ENCODE peak calls at places on chromosomes 7 and 10, in seven cellular contexts. One of them, this sample, is unnamed.
A peak's percentile ranks its signal among the peaks of the same experiment; 100 is the strongest.

GRCh38 chr10:102596506-102596971 is 47.7 kb upstream of the TRIM8 start:
- DNase-seq in DMS53: peak; percentile 85
- DNase-seq in cardiac muscle cell: peak; percentile 77
- DNase-seq in glutamatergic neuron: peak; percentile 55
- DNase-seq in stimulated activated naive CD4-positive, alpha-beta T cell treated with Interleukin-2 at 50 U/mL for 16 hours: no peak
- DNase-seq in AG04450: no peak
- DNase-seq in T47D: peak; percentile 84
- DNase-seq in this sample: peak; percentile 62

GRCh38 chr10:36794981-36795380 is 330.4 kb upstream of the ANKRD30A start:
- DNase-seq in AG04450: no peak
- DNase-seq in T47D: no peak
- DNase-seq in DMS53: no peak
- DNase-seq in glutamatergic neuron: no peak
- DNase-seq in cardiac muscle cell: no peak
- DNase-seq in stimulated activated naive CD4-positive, alpha-beta T cell treated with Interleukin-2 at 50 U/mL for 16 hours: no peak
- DNase-seq in this sample: no peak

GRCh38 chr7:42869131-42870020 is 42.5 kb downstream of the C7orf25 start:
- DNase-seq in DMS53: peak; percentile 41
- DNase-seq in AG04450: no peak
- DNase-seq in cardiac muscle cell: no peak
- DNase-seq in glutamatergic neuron: no peak
- DNase-seq in T47D: peak; percentile 87
- DNase-seq in stimulated activated naive CD4-positive, alpha-beta T cell treated with Interleukin-2 at 50 U/mL for 16 hours: peak; percentile 51
- DNase-seq in this sample: no peak

GRCh38 chr7:39525926-39526325 is 40.3 kb upstream of the YAE1 start:
- DNase-seq in cardiac muscle cell: no peak
- DNase-seq in stimulated activated naive CD4-positive, alpha-beta T cell treated with Interleukin-2 at 50 U/mL for 16 hours: no peak
- DNase-seq in T47D: no peak
- DNase-seq in glutamatergic neuron: no peak
- DNase-seq in AG04450: no peak
- DNase-seq in DMS53: no peak
- DNase-seq in this sample: no peak

GRCh38 chr10:30111340-30111980 is 52.1 kb upstream of the JCAD start:
- DNase-seq in DMS53: no peak
- DNase-seq in T47D: no peak
- DNase-seq in stimulated activated naive CD4-positive, alpha-beta T cell treated with Interleukin-2 at 50 U/mL for 16 hours: no peak
- DNase-seq in glutamatergic neuron: no peak
- DNase-seq in AG04450: peak; percentile 58
- DNase-seq in cardiac muscle cell: no peak
- DNase-seq in this sample: no peak

GRCh38 chr7:41491752-41492405 is 211.0 kb downstream of the INHBA start:
- DNase-seq in AG04450: no peak
- DNase-seq in DMS53: no peak
- DNase-seq in cardiac muscle cell: peak; percentile 76
- DNase-seq in glutamatergic neuron: no peak
- DNase-seq in T47D: no peak
- DNase-seq in stimulated activated naive CD4-positive, alpha-beta T cell treated with Interleukin-2 at 50 U/mL for 16 hours: no peak
- DNase-seq in this sample: no peak

GRCh38 chr7:157549612-157550299 is 213.0 kb downstream of the DNAJB6 start:
- DNase-seq in cardiac muscle cell: no peak
- DNase-seq in DMS53: no peak
- DNase-seq in stimulated activated naive CD4-positive, alpha-beta T cell treated with Interleukin-2 at 50 U/mL for 16 hours: no peak
- DNase-seq in AG04450: no peak
- DNase-seq in T47D: no peak
- DNase-seq in glutamatergic neuron: no peak
- DNase-seq in this sample: no peak

GRCh38 chr10:69873141-69873540 is 71.4 kb downstream of the COL13A1 start:
- DNase-seq in AG04450: no peak
- DNase-seq in glutamatergic neuron: no peak
- DNase-seq in DMS53: no peak
- DNase-seq in cardiac muscle cell: no peak
- DNase-seq in T47D: no peak
- DNase-seq in stimulated activated naive CD4-positive, alpha-beta T cell treated with Interleukin-2 at 50 U/mL for 16 hours: no peak
- DNase-seq in this sample: no peak

GRCh38 chr7:1939434-1940401 is 269.6 kb downstream of the ELFN1 start:
- DNase-seq in cardiac muscle cell: no peak
- DNase-seq in glutamatergic neuron: no peak
- DNase-seq in T47D: no peak
- DNase-seq in stimulated activated naive CD4-positive, alpha-beta T cell treated with Interleukin-2 at 50 U/mL for 16 hours: no peak
- DNase-seq in AG04450: no peak
- DNase-seq in DMS53: no peak
- DNase-seq in this sample: no peak

GRCh38 chr10:124592736-124593430 is 131.3 kb downstream of the LHPP start:
- DNase-seq in DMS53: no peak
- DNase-seq in T47D: no peak
- DNase-seq in glutamatergic neuron: peak; percentile 9
- DNase-seq in stimulated activated naive CD4-positive, alpha-beta T cell treated with Interleukin-2 at 50 U/mL for 16 hours: no peak
- DNase-seq in AG04450: no peak
- DNase-seq in cardiac muscle cell: no peak
- DNase-seq in this sample: no peak

GRCh38 chr7:130210181-130210935 is 2.7 kb downstream of the SSMEM1 start:
- DNase-seq in DMS53: no peak
- DNase-seq in stimulated activated naive CD4-positive, alpha-beta T cell treated with Interleukin-2 at 50 U/mL for 16 hours: no peak
- DNase-seq in AG04450: no peak
- DNase-seq in T47D: no peak
- DNase-seq in glutamatergic neuron: no peak
- DNase-seq in cardiac muscle cell: no peak
- DNase-seq in this sample: no peak

GRCh38 chr10:91799580-91799975 is 1.4 kb downstream of the TNKS2 start:
- DNase-seq in AG04450: no peak
- DNase-seq in T47D: peak; percentile 28
- DNase-seq in DMS53: peak; percentile 27
- DNase-seq in glutamatergic neuron: no peak
- DNase-seq in stimulated activated naive CD4-positive, alpha-beta T cell treated with Interleukin-2 at 50 U/mL for 16 hours: no peak
- DNase-seq in cardiac muscle cell: no peak
- DNase-seq in this sample: no peak

GRCh38 chr10:11863353-11864105 is 40.4 kb downstream of the PROSER2 start:
- DNase-seq in T47D: no peak
- DNase-seq in glutamatergic neuron: no peak
- DNase-seq in DMS53: peak; percentile 51
- DNase-seq in stimulated activated naive CD4-positive, alpha-beta T cell treated with Interleukin-2 at 50 U/mL for 16 hours: peak; percentile 42
- DNase-seq in AG04450: no peak
- DNase-seq in cardiac muscle cell: no peak
- DNase-seq in this sample: peak; percentile 68

GRCh38 chr10:16367899-16368298 is 68.9 kb upstream of the PTER start:
- DNase-seq in T47D: no peak
- DNase-seq in AG04450: no peak
- DNase-seq in cardiac muscle cell: no peak
- DNase-seq in stimulated activated naive CD4-positive, alpha-beta T cell treated with Interleukin-2 at 50 U/mL for 16 hours: no peak
- DNase-seq in DMS53: no peak
- DNase-seq in glutamatergic neuron: no peak
- DNase-seq in this sample: no peak

GRCh38 chr7:35519971-35520809 is 174.7 kb downstream of the HERPUD2 start:
- DNase-seq in DMS53: peak; percentile 83
- DNase-seq in T47D: peak; percentile 86
- DNase-seq in glutamatergic neuron: peak; percentile 68
- DNase-seq in cardiac muscle cell: peak; percentile 93
- DNase-seq in AG04450: peak; percentile 13
- DNase-seq in stimulated activated naive CD4-positive, alpha-beta T cell treated with Interleukin-2 at 50 U/mL for 16 hours: peak; percentile 4
- DNase-seq in this sample: peak; percentile 60

GRCh38 chr7:7484072-7484471 is 51.6 kb downstream of the COL28A1 start:
- DNase-seq in glutamatergic neuron: no peak
- DNase-seq in cardiac muscle cell: no peak
- DNase-seq in stimulated activated naive CD4-positive, alpha-beta T cell treated with Interleukin-2 at 50 U/mL for 16 hours: no peak
- DNase-seq in AG04450: no peak
- DNase-seq in T47D: no peak
- DNase-seq in DMS53: peak; percentile 20
- DNase-seq in this sample: no peak

GRCh38 chr10:72695496-72695895 is 3.6 kb downstream of the MCU start:
- DNase-seq in T47D: no peak
- DNase-seq in glutamatergic neuron: no peak
- DNase-seq in AG04450: no peak
- DNase-seq in cardiac muscle cell: no peak
- DNase-seq in stimulated activated naive CD4-positive, alpha-beta T cell treated with Interleukin-2 at 50 U/mL for 16 hours: no peak
- DNase-seq in DMS53: peak; percentile 27
- DNase-seq in this sample: no peak

GRCh38 chr10:109205929-109206585 is 717.3 kb downstream of the XPNPEP1 start:
- DNase-seq in stimulated activated naive CD4-positive, alpha-beta T cell treated with Interleukin-2 at 50 U/mL for 16 hours: no peak
- DNase-seq in AG04450: peak; percentile 44
- DNase-seq in T47D: no peak
- DNase-seq in glutamatergic neuron: no peak
- DNase-seq in cardiac muscle cell: no peak
- DNase-seq in DMS53: no peak
- DNase-seq in this sample: no peak

GRCh38 chr10:80075781-80076180 is 2.7 kb upstream of the TMEM254 start:
- DNase-seq in glutamatergic neuron: no peak
- DNase-seq in T47D: no peak
- DNase-seq in AG04450: no peak
- DNase-seq in stimulated activated naive CD4-positive, alpha-beta T cell treated with Interleukin-2 at 50 U/mL for 16 hours: no peak
- DNase-seq in cardiac muscle cell: no peak
- DNase-seq in DMS53: peak; percentile 10
- DNase-seq in this sample: no peak

GRCh38 chr10:1255600-1255999 is 199.4 kb downstream of the WDR37 start:
- DNase-seq in glutamatergic neuron: no peak
- DNase-seq in AG04450: no peak
- DNase-seq in stimulated activated naive CD4-positive, alpha-beta T cell treated with Interleukin-2 at 50 U/mL for 16 hours: no peak
- DNase-seq in cardiac muscle cell: no peak
- DNase-seq in T47D: no peak
- DNase-seq in DMS53: no peak
- DNase-seq in this sample: no peak

GRCh38 chr7:101271021-101271420 is 26.1 kb upstream of the FIS1 start:
- DNase-seq in AG04450: no peak
- DNase-seq in T47D: no peak
- DNase-seq in cardiac muscle cell: no peak
- DNase-seq in glutamatergic neuron: no peak
- DNase-seq in stimulated activated naive CD4-positive, alpha-beta T cell treated with Interleukin-2 at 50 U/mL for 16 hours: no peak
- DNase-seq in DMS53: no peak
- DNase-seq in this sample: no peak

GRCh38 chr10:49139000-49139865 is 5.4 kb upstream of the FAM170B start:
- DNase-seq in DMS53: no peak
- DNase-seq in stimulated activated naive CD4-positive, alpha-beta T cell treated with Interleukin-2 at 50 U/mL for 16 hours: no peak
- DNase-seq in cardiac muscle cell: no peak
- DNase-seq in AG04450: peak; percentile 58
- DNase-seq in T47D: no peak
- DNase-seq in glutamatergic neuron: no peak
- DNase-seq in this sample: no peak

GRCh38 chr7:100641463-100641859 is at the start of gene TFR2:
- DNase-seq in AG04450: no peak
- DNase-seq in T47D: no peak
- DNase-seq in glutamatergic neuron: no peak
- DNase-seq in DMS53: no peak
- DNase-seq in cardiac muscle cell: no peak
- DNase-seq in stimulated activated naive CD4-positive, alpha-beta T cell treated with Interleukin-2 at 50 U/mL for 16 hours: no peak
- DNase-seq in this sample: no peak

GRCh38 chr10:75062191-75062849 is 49.1 kb upstream of the SAMD8 start:
- DNase-seq in glutamatergic neuron: no peak
- DNase-seq in DMS53: no peak
- DNase-seq in T47D: peak; percentile 22
- DNase-seq in AG04450: no peak
- DNase-seq in stimulated activated naive CD4-positive, alpha-beta T cell treated with Interleukin-2 at 50 U/mL for 16 hours: no peak
- DNase-seq in cardiac muscle cell: no peak
- DNase-seq in this sample: no peak

GRCh38 chr10:103879409-103879808 is 24.0 kb upstream of the SH3PXD2A start:
- DNase-seq in stimulated activated naive CD4-positive, alpha-beta T cell treated with Interleukin-2 at 50 U/mL for 16 hours: no peak
- DNase-seq in cardiac muscle cell: no peak
- DNase-seq in glutamatergic neuron: no peak
- DNase-seq in DMS53: no peak
- DNase-seq in T47D: no peak
- DNase-seq in AG04450: no peak
- DNase-seq in this sample: no peak

GRCh38 chr10:35910234-35910633 is 268.1 kb upstream of the FZD8 start:
- DNase-seq in AG04450: peak; percentile 76
- DNase-seq in DMS53: no peak
- DNase-seq in T47D: no peak
- DNase-seq in stimulated activated naive CD4-positive, alpha-beta T cell treated with Interleukin-2 at 50 U/mL for 16 hours: no peak
- DNase-seq in glutamatergic neuron: no peak
- DNase-seq in cardiac muscle cell: no peak
- DNase-seq in this sample: no peak

GRCh38 chr10:122130474-122131110 is 140.5 kb upstream of the BTBD16 start:
- DNase-seq in glutamatergic neuron: no peak
- DNase-seq in cardiac muscle cell: no peak
- DNase-seq in stimulated activated naive CD4-positive, alpha-beta T cell treated with Interleukin-2 at 50 U/mL for 16 hours: no peak
- DNase-seq in DMS53: no peak
- DNase-seq in T47D: no peak
- DNase-seq in AG04450: no peak
- DNase-seq in this sample: no peak

GRCh38 chr7:117399820-117400422 is 27.4 kb downstream of the ASZ1 start:
- DNase-seq in stimulated activated naive CD4-positive, alpha-beta T cell treated with Interleukin-2 at 50 U/mL for 16 hours: no peak
- DNase-seq in T47D: peak; percentile 1
- DNase-seq in glutamatergic neuron: no peak
- DNase-seq in DMS53: peak; percentile 56
- DNase-seq in cardiac muscle cell: no peak
- DNase-seq in AG04450: no peak
- DNase-seq in this sample: no peak

GRCh38 chr10:36489181-36489927 is 636.0 kb upstream of the ANKRD30A start:
- DNase-seq in stimulated activated naive CD4-positive, alpha-beta T cell treated with Interleukin-2 at 50 U/mL for 16 hours: no peak
- DNase-seq in glutamatergic neuron: no peak
- DNase-seq in cardiac muscle cell: no peak
- DNase-seq in T47D: no peak
- DNase-seq in AG04450: no peak
- DNase-seq in DMS53: no peak
- DNase-seq in this sample: no peak

This sample was measured in GM19239.